ENCODE peak calls at places on chromosomes 12 and 14, in ten cellular contexts. Q, B, X, J, E, Z, O, W, N and L are unnamed samples.

GRCh38 chr12:65615091-65615490 is 209.2 kb upstream of the HMGA2 start:
- DNase-seq in X (no peak), Z (no peak), Q (no peak), W (no peak), B (peak; percentile 74), N (no peak), E (no peak), J (no peak), O (no peak), L (no peak)

GRCh38 chr14:75279153-75279738 is 618 bp downstream of the FOS start:
- DNase-seq in W (peak; percentile 72), X (peak; percentile 54), B (peak; percentile 55), N (no peak), O (no peak), E (peak; percentile 64), Q (peak; percentile 64), Z (peak; percentile 89), J (peak; percentile 94), L (peak; percentile 54)

GRCh38 chr14:52935847-52936246 is 15.0 kb downstream of the FERMT2 start:
- DNase-seq in E (no peak), Z (no peak), X (no peak), B (no peak), J (no peak), N (no peak), W (no peak), Q (no peak), O (no peak), L (no peak)

GRCh38 chr14:69631509-69631908 is 20.1 kb downstream of the SUSD6 start:
- DNase-seq in W (no peak), X (no peak), O (no peak), B (peak; percentile 38), J (no peak), E (no peak), Z (no peak), N (no peak), Q (no peak), L (no peak)

GRCh38 chr12:130715996-130716917 is at the start of gene RIMBP2:
- DNase-seq in Z (peak; percentile 50), B (peak; percentile 28), E (no peak), Q (no peak), X (peak; percentile 77), N (no peak), O (no peak), W (no peak), J (peak; percentile 43), L (no peak)

GRCh38 chr12:106957617-106958016 is 1.9 kb downstream of the TMEM263 start:
- DNase-seq in O (no peak), W (no peak), N (no peak), Q (no peak), E (no peak), J (no peak), Z (no peak), X (no peak), B (no peak), L (no peak)

GRCh38 chr14:51848120-51848519 is 12.3 kb upstream of the GNG2 start:
- DNase-seq in Z (no peak), O (no peak), W (no peak), E (no peak), J (no peak), N (no peak), X (no peak), Q (no peak), B (no peak), L (no peak)

GRCh38 chr12:11786638-11787365 is 137.3 kb downstream of the ETV6 start:
- DNase-seq in B (no peak), W (no peak), J (no peak), Q (no peak), Z (no peak), X (no peak), O (no peak), E (no peak), N (no peak), L (no peak)

GRCh38 chr12:47881826-47882427 is 22.9 kb downstream of the VDR start:
- DNase-seq in N (peak; percentile 84), J (peak; percentile 74), W (no peak), E (no peak), Z (no peak), O (no peak), X (no peak), Q (peak; percentile 43), B (peak; percentile 98), L (no peak)

GRCh38 chr12:13504074-13504473 is 307.5 kb downstream of the EMP1 start:
- DNase-seq in N (no peak), J (no peak), W (no peak), O (no peak), Z (no peak), E (no peak), B (peak; percentile 1), Q (no peak), X (no peak), L (no peak)

DNA sequence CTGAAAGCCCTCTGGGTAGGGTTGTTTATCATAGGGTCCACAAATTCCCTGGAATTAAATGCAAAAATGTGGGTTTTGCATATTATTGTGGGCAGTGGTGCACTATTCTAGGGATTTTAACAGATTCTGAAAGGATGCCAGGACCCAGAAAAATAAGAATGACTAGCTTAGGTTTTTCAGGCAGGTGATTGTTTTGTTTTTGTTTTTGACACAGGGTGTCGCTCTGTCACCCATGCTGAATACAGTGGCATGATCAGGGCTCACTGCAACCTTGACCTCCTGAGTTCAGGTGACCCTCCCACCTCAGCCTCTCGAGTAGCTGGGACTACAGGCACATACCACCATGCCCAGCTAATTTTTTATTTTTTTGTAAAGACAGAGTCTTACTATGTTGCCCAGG is 19.2 kb downstream of the GALNT6 start:
- DNase-seq in Z (no peak), X (no peak), E (no peak), B (no peak), O (no peak), J (no peak), Q (no peak), W (no peak), N (no peak), L (no peak)
- TF ChIP-seq CTCF in Z (no peak), X (no peak), E (no peak), B (no peak), O (no peak), J (no peak), Q (no peak), W (no peak), N (no peak), L (no peak)

DNA sequence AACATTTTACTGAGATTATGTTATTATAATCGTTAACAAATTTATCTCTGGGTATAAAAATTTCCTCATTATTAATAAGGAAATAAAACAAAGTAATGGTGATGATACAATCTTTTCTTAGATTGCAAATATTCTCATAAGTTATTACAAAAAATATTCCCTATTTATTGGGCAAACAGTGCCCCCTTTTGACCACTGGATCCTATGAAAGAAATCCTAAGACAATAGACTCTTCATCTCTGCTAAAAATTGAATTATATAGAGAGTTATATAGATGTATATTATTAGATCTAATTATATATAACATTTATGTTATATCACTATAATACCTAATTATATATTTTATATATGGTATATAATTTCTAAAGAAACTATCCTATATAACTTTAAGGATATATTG is 94.2 kb upstream of the FGD4 start:
- DNase-seq in J (no peak), X (no peak), Q (no peak), E (peak; percentile 54), N (no peak), Z (no peak), O (no peak), B (no peak), W (no peak), L (no peak)
- TF ChIP-seq CTCF in J (no peak), X (no peak), Q (peak; percentile 33), E (no peak), N (peak; percentile 36), Z (no peak), O (no peak), B (peak; percentile 14), W (peak; percentile 64), L (peak; percentile 60)

GRCh38 chr12:56751712-56752598 is at the start of gene PRIM1:
- DNase-seq in E (peak; percentile 95), N (peak; percentile 29), W (peak; percentile 82), B (peak; percentile 65), Z (peak; percentile 88), X (peak; percentile 92), J (peak; percentile 90), O (peak; percentile 79), Q (peak; percentile 87), L (peak; percentile 76)
- TF ChIP-seq CTCF in E (no peak), N (no peak), W (peak; percentile 47), B (peak; percentile 8), Z (no peak), X (no peak), J (peak; percentile 37), O (peak; percentile 34), Q (peak; percentile 25), L (no peak)

GRCh38 chr12:113151655-113152054 is 2.1 kb downstream of the CFAP73 start:
- DNase-seq in E (no peak), W (no peak), N (no peak), J (no peak), Q (no peak), X (no peak), B (no peak), Z (no peak), O (no peak), L (no peak)
- TF ChIP-seq CTCF in E (no peak), W (no peak), N (no peak), J (no peak), Q (no peak), X (no peak), B (no peak), Z (no peak), O (no peak), L (no peak)

GRCh38 chr14:50000215-50001145 is 107.6 kb downstream of the ARF6 start:
- DNase-seq in J (peak; percentile 83), Q (peak; percentile 66), X (peak; percentile 25), Z (peak; percentile 62), W (peak; percentile 79), N (peak; percentile 92), B (peak; percentile 84), E (peak; percentile 36), O (no peak), L (peak; percentile 65)
- TF ChIP-seq CTCF in J (no peak), Q (no peak), X (no peak), Z (no peak), W (no peak), N (no peak), B (peak; percentile 23), E (no peak), O (no peak), L (no peak)

DNA sequence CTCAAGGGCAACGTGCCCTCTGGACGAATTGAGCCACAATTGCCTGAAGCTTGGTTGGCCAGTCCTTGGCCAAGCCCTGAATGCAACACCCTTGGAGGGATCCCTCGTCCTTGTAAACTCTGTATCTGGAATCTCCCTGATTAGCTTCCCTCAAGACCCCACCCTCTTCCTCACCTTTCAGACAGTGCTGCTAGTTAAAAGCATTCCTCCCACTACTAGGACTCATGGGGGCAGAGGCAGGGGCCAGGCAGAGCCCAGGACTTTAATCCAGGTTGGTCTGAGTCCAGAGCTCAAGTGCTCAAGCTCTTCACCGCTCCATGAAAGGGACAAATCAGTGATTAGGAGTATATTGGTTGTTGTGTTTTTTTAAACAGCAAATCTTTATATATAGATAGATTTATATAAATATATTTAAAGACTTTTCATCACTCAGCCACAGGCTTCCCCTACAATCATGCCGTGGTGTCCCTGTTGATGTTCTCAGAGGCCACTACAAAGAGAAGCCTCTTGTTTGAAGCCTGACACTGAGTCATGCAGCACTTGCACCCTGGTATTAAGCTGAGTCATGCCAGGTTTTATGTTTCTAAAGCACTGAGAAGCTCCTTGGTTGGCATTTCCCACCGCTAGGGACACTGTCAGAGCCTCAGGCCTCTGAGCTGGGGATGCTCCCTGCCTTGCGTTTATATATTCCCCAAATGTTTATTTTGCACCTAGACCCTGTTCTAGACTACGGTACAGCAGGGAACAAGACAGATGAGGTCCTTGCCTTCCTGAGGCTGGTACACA is 53.8 kb upstream of the GSC start:
- DNase-seq in N (no peak), E (peak; percentile 7), X (no peak), O (no peak), W (no peak), B (peak; percentile 7), Z (no peak), J (no peak), Q (no peak), L (no peak)
- TF ChIP-seq CTCF in N (no peak), E (peak; percentile 15), X (no peak), O (no peak), W (no peak), B (peak; percentile 20), Z (no peak), J (no peak), Q (no peak), L (no peak)